ENCODE peak calls at places on chromosomes 12 and 14, in eight cellular contexts. P, F, B, X, W, S, M and I are unnamed samples.

GRCh38 chr14:24695265-24696241 is 61.6 kb upstream of the GZMB start:
- DNase-seq in P (no peak), F (no peak), B (no peak), X (no peak), W (no peak), S (no peak), M (no peak), I (peak; percentile 33)

GRCh38 chr12:34603382-34604035 is 581.2 kb downstream of the ALG10 start:
- DNase-seq in P (no peak), F (peak; percentile 3), B (no peak), X (no peak), W (no peak), S (no peak), M (no peak), I (no peak)

GRCh38 chr14:95185452-95186392 is 28.4 kb upstream of the DICER1 start:
- DNase-seq in P (peak; percentile 92), F (no peak), B (no peak), X (no peak), W (no peak), S (peak; percentile 92), M (no peak), I (no peak)

GRCh38 chr14:29236848-29237247 is 470.3 kb downstream of the FOXG1 start:
- DNase-seq in P (peak; percentile 65), F (no peak), B (no peak), X (peak; percentile 59), W (no peak), S (peak; percentile 54), M (no peak), I (no peak)

GRCh38 chr14:102986810-102987579 is 64.5 kb downstream of the AMN start:
- DNase-seq in P (peak; percentile 79), F (no peak), B (no peak), X (peak; percentile 46), W (no peak), S (peak; percentile 29), M (no peak), I (no peak)

GRCh38 chr14:70108419-70108818 is 80.3 kb downstream of the SLC8A3 start:
- DNase-seq in P (no peak), F (no peak), B (no peak), X (no peak), W (no peak), S (no peak), M (no peak), I (no peak)

GRCh38 chr12:3684449-3685051 is 68.4 kb downstream of the CRACR2A start:
- DNase-seq in P (peak; percentile 47), F (no peak), B (no peak), X (no peak), W (no peak), S (peak; percentile 81), M (no peak), I (no peak)

GRCh38 chr12:76260390-76260748 is 87.8 kb downstream of the BBS10 start:
- DNase-seq in P (no peak), F (no peak), B (no peak), X (peak; percentile 71), W (no peak), S (peak; percentile 54), M (no peak), I (no peak)

GRCh38 chr14:83734431-83734830 is 1795.5 kb upstream of the FLRT2 start:
- DNase-seq in P (no peak), F (no peak), B (no peak), X (no peak), W (no peak), S (no peak), M (no peak), I (no peak)

GRCh38 chr14:84490081-84490480 is 1039.9 kb upstream of the FLRT2 start:
- DNase-seq in P (no peak), F (no peak), B (no peak), X (no peak), W (no peak), S (no peak), M (no peak), I (no peak)

GRCh38 chr14:48914382-48914781 is 671.8 kb downstream of the RPS29 start:
- DNase-seq in P (no peak), F (no peak), B (no peak), X (no peak), W (no peak), S (no peak), M (peak; percentile 33), I (no peak)

GRCh38 chr14:40417777-40418401 is 985.7 kb upstream of the FBXO33 start:
- DNase-seq in P (no peak), F (peak; percentile 17), B (peak; percentile 22), X (no peak), W (no peak), S (peak; percentile 10), M (peak; percentile 68), I (peak; percentile 29)

GRCh38 chr12:8544295-8544694 is 3.6 kb upstream of the CLEC4E start:
- DNase-seq in P (peak; percentile 63), F (peak; percentile 69), B (peak; percentile 84), X (peak; percentile 22), W (no peak), S (peak; percentile 77), M (peak; percentile 83), I (peak; percentile 82)

DNA sequence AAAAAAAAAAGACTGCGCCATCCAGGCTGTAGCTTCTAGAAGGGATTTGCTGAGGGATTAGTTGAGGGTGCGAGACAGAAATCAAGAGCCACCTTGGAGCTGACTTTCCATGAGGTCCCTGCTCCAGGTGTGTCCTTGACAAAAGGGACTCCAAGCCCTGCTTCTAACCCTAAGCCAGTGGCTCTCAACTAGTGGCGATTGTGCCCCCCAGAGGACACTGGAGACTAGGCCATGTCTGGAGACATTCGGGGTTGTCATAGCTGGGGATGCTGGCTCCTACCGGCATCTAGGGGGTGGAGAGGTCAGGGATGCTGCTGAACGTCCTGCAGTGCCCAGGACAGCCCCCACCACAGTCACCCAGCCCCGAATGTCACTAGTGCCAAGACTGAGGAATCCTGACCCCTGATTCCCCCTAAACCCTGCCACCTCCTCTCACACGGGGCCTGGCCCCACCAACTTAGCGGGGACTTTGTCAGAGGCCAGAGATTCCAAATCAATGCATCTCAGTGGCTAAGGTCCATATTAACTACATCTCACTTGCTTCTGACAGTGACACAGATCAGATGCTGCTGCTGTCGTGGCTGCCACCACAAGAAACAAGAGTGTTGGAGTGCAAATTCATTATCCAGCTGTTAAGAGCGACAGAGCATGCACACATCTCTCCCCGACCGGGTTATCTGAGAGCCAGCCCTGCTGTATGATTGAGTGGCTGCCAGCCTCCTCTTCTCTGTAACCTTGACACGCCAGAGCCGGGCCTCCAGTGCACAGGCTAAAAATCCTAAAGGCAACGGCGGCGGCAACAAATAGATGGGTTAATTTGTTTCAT is 40.4 kb downstream of the SPRING1 start:
- DNase-seq in P (no peak), F (peak; percentile 66), B (no peak), X (no peak), W (no peak), S (peak; percentile 26), M (peak; percentile 40), I (peak; percentile 44)
- TF ChIP-seq CTCF in P (peak; percentile 36), F (no peak), B (peak; percentile 41), X (peak; percentile 44), W (peak; percentile 48), S (peak; percentile 27), M (peak; percentile 40), I (no peak)

DNA sequence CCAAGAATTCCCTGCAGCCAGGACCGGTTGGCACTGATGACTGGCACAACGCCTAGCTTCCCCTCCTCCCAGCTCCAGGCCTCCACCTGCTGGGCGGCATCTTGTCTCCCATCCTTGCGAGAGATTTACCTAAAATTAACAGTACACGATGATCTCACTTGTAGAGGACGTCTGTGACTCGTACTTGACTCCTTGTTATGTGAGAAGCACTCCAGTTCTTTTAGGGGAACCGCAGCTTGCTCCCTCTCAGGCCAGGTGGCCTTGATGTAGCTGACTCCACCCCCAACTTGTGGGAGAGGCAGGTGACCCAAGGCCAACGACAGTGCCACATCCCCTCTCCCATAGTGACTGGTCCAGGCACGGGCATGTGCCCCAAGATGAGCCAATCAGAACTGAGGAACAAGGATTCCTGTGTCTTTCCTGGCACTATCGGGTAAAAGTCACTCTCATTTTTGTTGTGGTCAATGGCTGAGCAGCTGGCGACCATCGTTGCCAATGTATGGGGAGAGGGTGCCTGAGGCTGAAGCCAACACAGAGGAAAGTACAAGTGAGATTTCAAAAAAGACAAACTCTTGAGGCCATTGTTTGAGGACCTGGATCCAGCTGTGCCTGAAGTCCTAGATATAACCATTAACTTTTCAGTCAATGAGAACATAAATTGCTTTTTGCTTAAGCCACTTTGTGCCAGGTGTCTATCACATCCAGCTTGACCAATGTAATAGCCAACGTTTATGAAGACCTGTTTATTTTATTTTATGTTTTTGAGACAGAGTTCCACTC is 208.7 kb downstream of the RBM19 start:
- DNase-seq in P (no peak), F (no peak), B (no peak), X (no peak), W (no peak), S (no peak), M (no peak), I (no peak)
- TF ChIP-seq CTCF in P (no peak), F (no peak), B (peak; percentile 7), X (no peak), W (no peak), S (no peak), M (no peak), I (no peak)

GRCh38 chr12:122880668-122881067 is 15.3 kb downstream of the VPS37B start:
- DNase-seq in P (peak; percentile 64), F (no peak), B (no peak), X (no peak), W (no peak), S (peak; percentile 73), M (no peak), I (peak; percentile 51)
- TF ChIP-seq CTCF in P (peak; percentile 58), F (peak; percentile 23), B (peak; percentile 44), X (peak; percentile 69), W (peak; percentile 59), S (peak; percentile 69), M (peak; percentile 48), I (peak; percentile 52)

GRCh38 chr12:93563807-93564538 is 8.5 kb upstream of the SOCS2 start:
- DNase-seq in P (peak; percentile 48), F (peak; percentile 42), B (no peak), X (no peak), W (peak; percentile 45), S (peak; percentile 47), M (peak; percentile 69), I (peak; percentile 14)
- TF ChIP-seq CTCF in P (peak; percentile 45), F (peak; percentile 15), B (peak; percentile 34), X (peak; percentile 41), W (peak; percentile 46), S (peak; percentile 40), M (peak; percentile 30), I (no peak)

DNA sequence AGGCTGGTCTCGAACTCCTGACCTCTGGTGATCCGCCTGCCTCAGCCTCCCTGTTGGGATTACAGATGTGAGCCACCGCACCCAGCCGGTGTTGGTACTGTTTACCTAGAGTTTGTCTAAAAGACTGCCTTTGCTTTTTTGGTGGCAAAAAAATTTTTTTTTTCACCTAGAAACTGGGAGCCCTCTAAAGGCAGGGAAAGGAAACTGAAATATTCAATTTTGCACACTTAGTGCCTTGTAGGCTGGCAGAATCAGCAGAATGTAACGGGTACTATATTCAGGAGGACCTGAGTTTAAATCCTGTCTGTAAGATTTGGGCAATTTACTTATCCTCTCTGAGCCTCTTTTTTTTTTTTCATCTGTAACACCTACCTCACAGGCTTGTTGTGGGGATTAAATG is 43.6 kb downstream of the PAPLN start:
- DNase-seq in P (no peak), F (no peak), B (no peak), X (no peak), W (no peak), S (no peak), M (no peak), I (no peak)
- TF ChIP-seq CTCF in P (no peak), F (no peak), B (no peak), X (no peak), W (no peak), S (peak; percentile 15), M (no peak), I (no peak)